ENCODE peak calls at places on chromosomes 12 and 14, in eight cellular contexts. One of them, this sample, is unnamed. For H3K9me3, the result is how much of the 10 kb centered on the place peaks cover.

GRCh38 chr12:88416786-88417185 is 163.5 kb downstream of the KITLG start:
- DNase-seq in PC-3: peak
- DNase-seq in astrocyte: peak
- DNase-seq in neural progenitor cell: no peak
- DNase-seq in AG04450: no peak
- DNase-seq in effector memory CD4-positive, alpha-beta T cell: no peak
- DNase-seq in gastrocnemius medialis: no peak
- DNase-seq in aorta: no peak
- DNase-seq in this sample: no peak

GRCh38 chr12:122835693-122836026 is 403 bp downstream of the HIP1R start:
- DNase-seq in AG04450: no peak
- DNase-seq in gastrocnemius medialis: no peak
- DNase-seq in aorta: no peak
- DNase-seq in astrocyte: no peak
- DNase-seq in neural progenitor cell: no peak
- DNase-seq in PC-3: peak
- DNase-seq in effector memory CD4-positive, alpha-beta T cell: no peak
- DNase-seq in this sample: no peak

GRCh38 chr12:106227641-106228319 is 20.0 kb downstream of the CKAP4 start:
- DNase-seq in astrocyte: no peak
- DNase-seq in neural progenitor cell: no peak
- DNase-seq in effector memory CD4-positive, alpha-beta T cell: peak
- DNase-seq in AG04450: no peak
- DNase-seq in PC-3: peak
- DNase-seq in aorta: no peak
- DNase-seq in gastrocnemius medialis: peak
- DNase-seq in this sample: no peak

GRCh38 chr12:114976959-114977358 is 293.0 kb upstream of the TBX3 start:
- DNase-seq in neural progenitor cell: no peak
- DNase-seq in PC-3: peak
- DNase-seq in aorta: no peak
- DNase-seq in astrocyte: peak
- DNase-seq in AG04450: peak
- DNase-seq in gastrocnemius medialis: no peak
- DNase-seq in effector memory CD4-positive, alpha-beta T cell: no peak
- DNase-seq in this sample: no peak

GRCh38 chr14:31090872-31091764 is 64.9 kb upstream of the STRN3 start:
- DNase-seq in effector memory CD4-positive, alpha-beta T cell: no peak
- DNase-seq in gastrocnemius medialis: peak
- DNase-seq in aorta: no peak
- DNase-seq in PC-3: peak
- DNase-seq in AG04450: peak
- DNase-seq in neural progenitor cell: no peak
- DNase-seq in astrocyte: peak
- DNase-seq in this sample: no peak

GRCh38 chr14:103142031-103142430 is 18.8 kb downstream of the TNFAIP2 start:
- DNase-seq in effector memory CD4-positive, alpha-beta T cell: no peak
- DNase-seq in aorta: no peak
- DNase-seq in gastrocnemius medialis: no peak
- DNase-seq in AG04450: no peak
- DNase-seq in neural progenitor cell: no peak
- DNase-seq in PC-3: no peak
- DNase-seq in astrocyte: no peak
- DNase-seq in this sample: peak

GRCh38 chr14:96309128-96309906 is 53.3 kb downstream of the BDKRB1 start:
- DNase-seq in PC-3: no peak
- DNase-seq in AG04450: no peak
- DNase-seq in effector memory CD4-positive, alpha-beta T cell: no peak
- DNase-seq in aorta: no peak
- DNase-seq in gastrocnemius medialis: no peak
- DNase-seq in neural progenitor cell: no peak
- DNase-seq in astrocyte: no peak
- DNase-seq in this sample: no peak

GRCh38 chr12:102444093-102444492 is 36.3 kb downstream of the IGF1 start:
- DNase-seq in effector memory CD4-positive, alpha-beta T cell: no peak
- DNase-seq in aorta: no peak
- DNase-seq in AG04450: no peak
- DNase-seq in neural progenitor cell: no peak
- DNase-seq in astrocyte: no peak
- DNase-seq in PC-3: no peak
- DNase-seq in gastrocnemius medialis: no peak
- DNase-seq in this sample: no peak

GRCh38 chr14:73248294-73248868 is 11.1 kb downstream of the PAPLN start:
- DNase-seq in gastrocnemius medialis: no peak
- DNase-seq in AG04450: no peak
- DNase-seq in PC-3: peak
- DNase-seq in astrocyte: peak
- DNase-seq in effector memory CD4-positive, alpha-beta T cell: no peak
- DNase-seq in neural progenitor cell: no peak
- DNase-seq in aorta: no peak
- DNase-seq in this sample: no peak

GRCh38 chr14:99064262-99064954 is 207.6 kb downstream of the BCL11B start:
- DNase-seq in aorta: no peak
- DNase-seq in gastrocnemius medialis: no peak
- DNase-seq in astrocyte: peak
- DNase-seq in effector memory CD4-positive, alpha-beta T cell: no peak
- DNase-seq in neural progenitor cell: no peak
- DNase-seq in PC-3: no peak
- DNase-seq in AG04450: no peak
- DNase-seq in this sample: no peak

GRCh38 chr14:25050494-25051170 is 685 bp upstream of the STXBP6 start:
- DNase-seq in PC-3: peak
- DNase-seq in AG04450: no peak
- DNase-seq in effector memory CD4-positive, alpha-beta T cell: no peak
- DNase-seq in gastrocnemius medialis: no peak
- DNase-seq in astrocyte: peak
- DNase-seq in neural progenitor cell: peak
- DNase-seq in aorta: no peak
- DNase-seq in this sample: no peak

GRCh38 chr12:98646165-98646764 is 1.2 kb downstream of the APAF1 start:
- DNase-seq in aorta: no peak
- DNase-seq in neural progenitor cell: peak
- DNase-seq in effector memory CD4-positive, alpha-beta T cell: no peak
- DNase-seq in gastrocnemius medialis: no peak
- DNase-seq in AG04450: no peak
- DNase-seq in PC-3: peak
- DNase-seq in astrocyte: peak
- DNase-seq in this sample: no peak

GRCh38 chr12:73421832-73422231 is 1115.8 kb upstream of the ATXN7L3B start:
- DNase-seq in aorta: no peak
- DNase-seq in AG04450: no peak
- DNase-seq in gastrocnemius medialis: no peak
- DNase-seq in PC-3: peak
- DNase-seq in astrocyte: peak
- DNase-seq in neural progenitor cell: no peak
- DNase-seq in effector memory CD4-positive, alpha-beta T cell: no peak
- DNase-seq in this sample: no peak

DNA sequence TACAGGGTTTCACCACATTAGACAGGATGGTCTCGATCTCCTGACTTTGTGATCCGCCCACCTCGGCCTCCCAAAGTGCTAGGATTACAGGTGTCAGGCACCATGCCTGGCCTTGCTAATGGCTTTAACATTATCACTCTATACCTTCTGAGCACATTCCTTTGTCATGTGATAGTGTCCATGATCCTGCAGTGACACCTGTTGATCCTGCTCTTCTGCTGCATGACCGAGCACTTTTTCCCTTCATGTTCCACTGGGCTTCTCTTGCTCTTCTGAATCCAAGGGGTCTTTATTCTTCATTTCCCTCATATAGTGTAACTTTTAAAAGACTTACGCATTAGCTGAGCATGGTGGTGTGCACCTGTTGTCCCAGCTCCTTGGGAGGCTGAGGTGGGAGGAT is 11.6 kb downstream of the ZNF268 start:
- DNase-seq in aorta: no peak
- DNase-seq in astrocyte: no peak
- DNase-seq in neural progenitor cell: no peak
- DNase-seq in AG04450: no peak
- DNase-seq in PC-3: no peak
- DNase-seq in effector memory CD4-positive, alpha-beta T cell: no peak
- DNase-seq in gastrocnemius medialis: no peak
- DNase-seq in this sample: no peak
- H3K9me3 ChIP-seq in aorta: under half
- H3K9me3 ChIP-seq in astrocyte: half or more
- H3K9me3 ChIP-seq in neural progenitor cell: under half
- H3K9me3 ChIP-seq in AG04450: half or more
- H3K9me3 ChIP-seq in PC-3: under half
- H3K9me3 ChIP-seq in effector memory CD4-positive, alpha-beta T cell: half or more
- H3K9me3 ChIP-seq in gastrocnemius medialis: under half
- H3K9me3 ChIP-seq in this sample: under half

DNA sequence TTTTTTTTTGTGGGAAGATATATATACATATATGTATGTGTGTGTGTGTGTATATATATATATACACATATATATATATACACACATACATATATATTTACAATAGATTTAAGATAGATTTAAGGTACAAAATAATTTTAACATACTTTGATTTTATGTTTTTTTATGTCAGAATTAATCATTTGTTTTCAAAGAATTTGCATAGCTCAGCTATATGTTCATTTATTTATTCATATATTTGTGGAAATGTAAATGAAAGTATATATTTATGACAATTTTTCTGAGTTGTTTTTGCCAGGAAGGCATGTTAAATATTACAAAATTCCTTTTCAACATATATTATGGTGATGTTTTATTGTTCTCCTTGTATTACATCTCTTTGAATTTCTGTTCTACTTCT is 887.4 kb upstream of the NOVA1 start:
- DNase-seq in PC-3: no peak
- DNase-seq in astrocyte: no peak
- DNase-seq in effector memory CD4-positive, alpha-beta T cell: no peak
- DNase-seq in aorta: no peak
- DNase-seq in neural progenitor cell: no peak
- DNase-seq in gastrocnemius medialis: no peak
- DNase-seq in AG04450: no peak
- DNase-seq in this sample: no peak
- H3K9me3 ChIP-seq in PC-3: under half
- H3K9me3 ChIP-seq in astrocyte: under half
- H3K9me3 ChIP-seq in effector memory CD4-positive, alpha-beta T cell: under half
- H3K9me3 ChIP-seq in aorta: under half
- H3K9me3 ChIP-seq in neural progenitor cell: under half
- H3K9me3 ChIP-seq in gastrocnemius medialis: under half
- H3K9me3 ChIP-seq in AG04450: under half
- H3K9me3 ChIP-seq in this sample: under half

GRCh38 chr14:60956632-60957031 is 24.2 kb downstream of the TRMT5 start:
- DNase-seq in gastrocnemius medialis: no peak
- DNase-seq in AG04450: no peak
- DNase-seq in PC-3: no peak
- DNase-seq in effector memory CD4-positive, alpha-beta T cell: no peak
- DNase-seq in aorta: no peak
- DNase-seq in neural progenitor cell: no peak
- DNase-seq in astrocyte: no peak
- DNase-seq in this sample: no peak
- H3K9me3 ChIP-seq in gastrocnemius medialis: under half
- H3K9me3 ChIP-seq in AG04450: under half
- H3K9me3 ChIP-seq in PC-3: under half
- H3K9me3 ChIP-seq in effector memory CD4-positive, alpha-beta T cell: under half
- H3K9me3 ChIP-seq in aorta: under half
- H3K9me3 ChIP-seq in neural progenitor cell: under half
- H3K9me3 ChIP-seq in astrocyte: under half
- H3K9me3 ChIP-seq in this sample: under half

GRCh38 chr12:104234926-104235499 is 19.4 kb downstream of the TXNRD1 start:
- DNase-seq in effector memory CD4-positive, alpha-beta T cell: no peak
- DNase-seq in PC-3: no peak
- DNase-seq in AG04450: no peak
- DNase-seq in gastrocnemius medialis: no peak
- DNase-seq in astrocyte: no peak
- DNase-seq in neural progenitor cell: peak
- DNase-seq in aorta: no peak
- DNase-seq in this sample: no peak
- H3K9me3 ChIP-seq in effector memory CD4-positive, alpha-beta T cell: under half
- H3K9me3 ChIP-seq in PC-3: under half
- H3K9me3 ChIP-seq in AG04450: under half
- H3K9me3 ChIP-seq in gastrocnemius medialis: under half
- H3K9me3 ChIP-seq in astrocyte: under half
- H3K9me3 ChIP-seq in neural progenitor cell: under half
- H3K9me3 ChIP-seq in aorta: under half
- H3K9me3 ChIP-seq in this sample: under half

DNA sequence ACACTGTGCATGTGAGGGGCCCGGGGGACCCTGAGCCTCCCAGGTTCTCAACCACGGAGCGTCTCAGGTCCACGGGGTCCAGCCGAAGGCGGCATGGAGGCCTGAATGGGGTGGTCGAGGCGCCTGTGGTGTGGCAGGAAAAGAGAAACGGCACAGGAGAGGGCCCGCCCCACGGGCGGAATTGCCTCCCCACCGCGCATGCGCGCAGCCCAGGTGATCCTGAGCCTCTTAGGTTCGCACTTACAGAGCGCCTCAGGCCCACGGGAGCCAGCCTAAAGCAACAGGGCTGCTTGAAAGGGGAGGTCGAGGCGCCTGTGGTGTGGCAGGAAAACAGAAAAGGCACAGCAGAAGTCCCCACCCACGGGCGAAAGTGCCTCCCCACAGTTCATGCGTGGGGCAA is 311.0 kb downstream of the ALG10 start:
- DNase-seq in astrocyte: no peak
- DNase-seq in PC-3: peak
- DNase-seq in aorta: no peak
- DNase-seq in gastrocnemius medialis: no peak
- DNase-seq in neural progenitor cell: no peak
- DNase-seq in effector memory CD4-positive, alpha-beta T cell: no peak
- DNase-seq in AG04450: no peak
- DNase-seq in this sample: no peak
- H3K9me3 ChIP-seq in astrocyte: under half
- H3K9me3 ChIP-seq in PC-3: under half
- H3K9me3 ChIP-seq in aorta: under half
- H3K9me3 ChIP-seq in gastrocnemius medialis: under half
- H3K9me3 ChIP-seq in neural progenitor cell: under half
- H3K9me3 ChIP-seq in effector memory CD4-positive, alpha-beta T cell: under half
- H3K9me3 ChIP-seq in AG04450: half or more
- H3K9me3 ChIP-seq in this sample: under half

GRCh38 chr12:56684745-56685369 is 3.2 kb downstream of the PTGES3 start:
- DNase-seq in astrocyte: no peak
- DNase-seq in PC-3: peak
- DNase-seq in gastrocnemius medialis: no peak
- DNase-seq in AG04450: no peak
- DNase-seq in effector memory CD4-positive, alpha-beta T cell: no peak
- DNase-seq in aorta: no peak
- DNase-seq in neural progenitor cell: no peak
- DNase-seq in this sample: no peak
- H3K9me3 ChIP-seq in astrocyte: under half
- H3K9me3 ChIP-seq in PC-3: under half
- H3K9me3 ChIP-seq in gastrocnemius medialis: under half
- H3K9me3 ChIP-seq in AG04450: under half
- H3K9me3 ChIP-seq in effector memory CD4-positive, alpha-beta T cell: under half
- H3K9me3 ChIP-seq in aorta: under half
- H3K9me3 ChIP-seq in neural progenitor cell: under half
- H3K9me3 ChIP-seq in this sample: under half